ENCODE peak calls at places on chromosomes 5 and 9, in six cellular contexts. One of them, this sample, is unnamed.

GRCh38 chr5:3343211-3343610 is 252.4 kb upstream of the IRX1 start:
- DNase-seq in A549: no peak
- DNase-seq in HCT116: no peak
- DNase-seq in PC-3: no peak
- DNase-seq in CD4-positive, alpha-beta memory T cell: no peak
- DNase-seq in IMR-90: no peak
- DNase-seq in this sample: no peak

GRCh38 chr9:93686127-93686879 is 109.9 kb downstream of the PHF2 start:
- DNase-seq in A549: no peak
- DNase-seq in HCT116: no peak
- DNase-seq in PC-3: no peak
- DNase-seq in CD4-positive, alpha-beta memory T cell: no peak
- DNase-seq in IMR-90: no peak
- DNase-seq in this sample: peak

GRCh38 chr5:179209359-179210150 is 135.7 kb downstream of the ADAMTS2 start:
- DNase-seq in A549: no peak
- DNase-seq in HCT116: no peak
- DNase-seq in PC-3: peak
- DNase-seq in CD4-positive, alpha-beta memory T cell: no peak
- DNase-seq in IMR-90: peak
- DNase-seq in this sample: no peak

GRCh38 chr5:144084971-144085370 is 85.5 kb downstream of the YIPF5 start:
- DNase-seq in A549: no peak
- DNase-seq in HCT116: no peak
- DNase-seq in PC-3: no peak
- DNase-seq in CD4-positive, alpha-beta memory T cell: no peak
- DNase-seq in IMR-90: peak
- DNase-seq in this sample: no peak

GRCh38 chr5:145619806-145620205 is 215.3 kb downstream of the PRELID2 start:
- DNase-seq in A549: no peak
- DNase-seq in HCT116: no peak
- DNase-seq in PC-3: no peak
- DNase-seq in CD4-positive, alpha-beta memory T cell: no peak
- DNase-seq in IMR-90: peak
- DNase-seq in this sample: no peak

GRCh38 chr5:66142417-66142816 is 1.7 kb upstream of the SREK1 start:
- DNase-seq in A549: no peak
- DNase-seq in HCT116: no peak
- DNase-seq in PC-3: no peak
- DNase-seq in CD4-positive, alpha-beta memory T cell: no peak
- DNase-seq in IMR-90: no peak
- DNase-seq in this sample: no peak

GRCh38 chr9:109907400-109907799 is 127.4 kb downstream of the PALM2AKAP2 start:
- DNase-seq in A549: no peak
- DNase-seq in HCT116: no peak
- DNase-seq in PC-3: no peak
- DNase-seq in CD4-positive, alpha-beta memory T cell: no peak
- DNase-seq in IMR-90: no peak
- DNase-seq in this sample: no peak

GRCh38 chr5:73370620-73371583 is 77.7 kb downstream of the FOXD1 start:
- DNase-seq in A549: peak
- DNase-seq in HCT116: peak
- DNase-seq in PC-3: peak
- DNase-seq in CD4-positive, alpha-beta memory T cell: no peak
- DNase-seq in IMR-90: peak
- DNase-seq in this sample: no peak

GRCh38 chr5:139468421-139468931 is 2.3 kb upstream of the SMIM33 start:
- DNase-seq in A549: no peak
- DNase-seq in HCT116: no peak
- DNase-seq in PC-3: no peak
- DNase-seq in CD4-positive, alpha-beta memory T cell: no peak
- DNase-seq in IMR-90: no peak
- DNase-seq in this sample: no peak

GRCh38 chr9:11915699-11916098 is 777.5 kb upstream of the TYRP1 start:
- DNase-seq in A549: no peak
- DNase-seq in HCT116: no peak
- DNase-seq in PC-3: no peak
- DNase-seq in CD4-positive, alpha-beta memory T cell: no peak
- DNase-seq in IMR-90: no peak
- DNase-seq in this sample: no peak

GRCh38 chr5:32953694-32954093 is 242.6 kb downstream of the NPR3 start:
- DNase-seq in A549: no peak
- DNase-seq in HCT116: no peak
- DNase-seq in PC-3: no peak
- DNase-seq in CD4-positive, alpha-beta memory T cell: no peak
- DNase-seq in IMR-90: no peak
- DNase-seq in this sample: no peak

GRCh38 chr5:55608595-55608994 is 73.8 kb upstream of the PLPP1 start:
- DNase-seq in A549: no peak
- DNase-seq in HCT116: no peak
- DNase-seq in PC-3: peak
- DNase-seq in CD4-positive, alpha-beta memory T cell: no peak
- DNase-seq in IMR-90: no peak
- DNase-seq in this sample: no peak

GRCh38 chr5:138544171-138545134 is 1.4 kb upstream of the ETF1 start:
- DNase-seq in A549: no peak
- DNase-seq in HCT116: no peak
- DNase-seq in PC-3: peak
- DNase-seq in CD4-positive, alpha-beta memory T cell: no peak
- DNase-seq in IMR-90: peak
- DNase-seq in this sample: peak

GRCh38 chr9:90107021-90107771 is 502.4 kb downstream of the GADD45G start:
- DNase-seq in A549: peak
- DNase-seq in HCT116: no peak
- DNase-seq in PC-3: peak
- DNase-seq in CD4-positive, alpha-beta memory T cell: no peak
- DNase-seq in IMR-90: no peak
- DNase-seq in this sample: peak

GRCh38 chr9:93655621-93656425 is 79.4 kb downstream of the PHF2 start:
- DNase-seq in A549: no peak
- DNase-seq in HCT116: no peak
- DNase-seq in PC-3: no peak
- DNase-seq in CD4-positive, alpha-beta memory T cell: no peak
- DNase-seq in IMR-90: no peak
- DNase-seq in this sample: no peak

GRCh38 chr5:171990713-171991015 is 15.8 kb downstream of the FBXW11 start:
- DNase-seq in A549: no peak
- DNase-seq in HCT116: no peak
- DNase-seq in PC-3: peak
- DNase-seq in CD4-positive, alpha-beta memory T cell: no peak
- DNase-seq in IMR-90: no peak
- DNase-seq in this sample: no peak

GRCh38 chr5:141641634-141642278 is 5.0 kb downstream of the RELL2 start:
- DNase-seq in A549: peak
- DNase-seq in HCT116: no peak
- DNase-seq in PC-3: peak
- DNase-seq in CD4-positive, alpha-beta memory T cell: no peak
- DNase-seq in IMR-90: peak
- DNase-seq in this sample: no peak

GRCh38 chr9:36772449-36773370 is 200.0 kb downstream of the MELK start:
- DNase-seq in A549: no peak
- DNase-seq in HCT116: no peak
- DNase-seq in PC-3: peak
- DNase-seq in CD4-positive, alpha-beta memory T cell: no peak
- DNase-seq in IMR-90: peak
- DNase-seq in this sample: no peak

GRCh38 chr5:146041180-146041789 is 64.1 kb downstream of the PLAC8L1 start:
- DNase-seq in A549: no peak
- DNase-seq in HCT116: no peak
- DNase-seq in PC-3: peak
- DNase-seq in CD4-positive, alpha-beta memory T cell: no peak
- DNase-seq in IMR-90: no peak
- DNase-seq in this sample: no peak

GRCh38 chr5:43691893-43692292 is 88.9 kb downstream of the NNT start:
- DNase-seq in A549: no peak
- DNase-seq in HCT116: no peak
- DNase-seq in PC-3: no peak
- DNase-seq in CD4-positive, alpha-beta memory T cell: no peak
- DNase-seq in IMR-90: no peak
- DNase-seq in this sample: no peak

GRCh38 chr9:35945341-35946018 is 12.5 kb downstream of the OR2S2 start:
- DNase-seq in A549: peak
- DNase-seq in HCT116: peak
- DNase-seq in PC-3: peak
- DNase-seq in CD4-positive, alpha-beta memory T cell: peak
- DNase-seq in IMR-90: peak
- DNase-seq in this sample: peak

GRCh38 chr5:1547236-1547635 is 23.5 kb upstream of the LPCAT1 start:
- DNase-seq in A549: no peak
- DNase-seq in HCT116: no peak
- DNase-seq in PC-3: no peak
- DNase-seq in CD4-positive, alpha-beta memory T cell: no peak
- DNase-seq in IMR-90: no peak
- DNase-seq in this sample: no peak

GRCh38 chr9:124869986-124870560 is 8.1 kb downstream of the ARPC5L start:
- DNase-seq in A549: no peak
- DNase-seq in HCT116: no peak
- DNase-seq in PC-3: peak
- DNase-seq in CD4-positive, alpha-beta memory T cell: peak
- DNase-seq in IMR-90: peak
- DNase-seq in this sample: no peak

GRCh38 chr9:81380504-81380903 is 308.8 kb downstream of the TLE1 start:
- DNase-seq in A549: no peak
- DNase-seq in HCT116: no peak
- DNase-seq in PC-3: no peak
- DNase-seq in CD4-positive, alpha-beta memory T cell: no peak
- DNase-seq in IMR-90: no peak
- DNase-seq in this sample: no peak

GRCh38 chr5:81544351-81545001 is 150.5 kb upstream of the ACOT12 start:
- DNase-seq in A549: no peak
- DNase-seq in HCT116: no peak
- DNase-seq in PC-3: peak
- DNase-seq in CD4-positive, alpha-beta memory T cell: no peak
- DNase-seq in IMR-90: peak
- DNase-seq in this sample: no peak

GRCh38 chr5:28156981-28157380 is 1118.6 kb upstream of the CDH9 start:
- DNase-seq in A549: no peak
- DNase-seq in HCT116: no peak
- DNase-seq in PC-3: peak
- DNase-seq in CD4-positive, alpha-beta memory T cell: no peak
- DNase-seq in IMR-90: no peak
- DNase-seq in this sample: no peak

GRCh38 chr5:95841914-95842812 is 19.6 kb upstream of the GLRX start:
- DNase-seq in A549: no peak
- DNase-seq in HCT116: no peak
- DNase-seq in PC-3: no peak
- DNase-seq in CD4-positive, alpha-beta memory T cell: no peak
- DNase-seq in IMR-90: peak
- DNase-seq in this sample: no peak

GRCh38 chr9:129022037-129022436 is 6.1 kb downstream of the SH3GLB2 start:
- DNase-seq in A549: no peak
- DNase-seq in HCT116: no peak
- DNase-seq in PC-3: no peak
- DNase-seq in CD4-positive, alpha-beta memory T cell: no peak
- DNase-seq in IMR-90: no peak
- DNase-seq in this sample: no peak
- H3K27ac ChIP-seq in A549: no peak
- H3K27ac ChIP-seq in HCT116: no peak
- H3K27ac ChIP-seq in PC-3: no peak
- H3K27ac ChIP-seq in CD4-positive, alpha-beta memory T cell: no peak
- H3K27ac ChIP-seq in IMR-90: no peak
- H3K27ac ChIP-seq in this sample: no peak

DNA sequence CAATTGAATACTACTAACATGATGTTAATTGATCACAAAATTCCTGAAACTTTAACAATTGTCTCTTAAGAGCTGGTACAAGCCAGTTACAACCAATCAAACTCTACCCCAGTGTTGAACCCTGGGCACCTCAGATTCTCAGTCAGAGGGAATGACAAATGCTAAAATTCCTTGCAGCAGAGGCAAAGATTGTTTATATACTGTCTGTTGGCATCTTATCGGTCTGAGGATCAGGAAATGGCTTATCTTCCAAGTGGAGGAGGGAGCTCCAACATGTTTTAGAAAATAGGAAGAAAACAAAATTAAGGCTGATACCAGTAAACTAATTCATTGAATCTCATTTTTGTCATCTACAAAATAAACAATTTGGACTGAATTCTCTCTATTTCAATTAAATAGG is 527.8 kb upstream of the ZNF608 start:
- DNase-seq in A549: no peak
- DNase-seq in HCT116: no peak
- DNase-seq in PC-3: no peak
- DNase-seq in CD4-positive, alpha-beta memory T cell: no peak
- DNase-seq in IMR-90: no peak
- DNase-seq in this sample: no peak
- H3K27ac ChIP-seq in A549: no peak
- H3K27ac ChIP-seq in HCT116: no peak
- H3K27ac ChIP-seq in PC-3: no peak
- H3K27ac ChIP-seq in CD4-positive, alpha-beta memory T cell: no peak
- H3K27ac ChIP-seq in IMR-90: no peak
- H3K27ac ChIP-seq in this sample: no peak

GRCh38 chr5:91098581-91098980 is 284.5 kb downstream of the ARRDC3 start:
- DNase-seq in A549: no peak
- DNase-seq in HCT116: no peak
- DNase-seq in PC-3: no peak
- DNase-seq in CD4-positive, alpha-beta memory T cell: no peak
- DNase-seq in IMR-90: no peak
- DNase-seq in this sample: no peak

GRCh38 chr5:91101777-91102379 is 281.2 kb downstream of the ARRDC3 start:
- DNase-seq in A549: peak
- DNase-seq in HCT116: peak
- DNase-seq in PC-3: peak
- DNase-seq in CD4-positive, alpha-beta memory T cell: peak
- DNase-seq in IMR-90: peak
- DNase-seq in this sample: peak

GRCh38 chr5:91109634-91110033 is 273.5 kb downstream of the ARRDC3 start:
- DNase-seq in A549: no peak
- DNase-seq in HCT116: no peak
- DNase-seq in PC-3: no peak
- DNase-seq in CD4-positive, alpha-beta memory T cell: no peak
- DNase-seq in IMR-90: no peak
- DNase-seq in this sample: no peak

GRCh38 chr5:91103353-91104061 is 279.6 kb downstream of the ARRDC3 start:
- DNase-seq in A549: no peak
- DNase-seq in HCT116: no peak
- DNase-seq in PC-3: no peak
- DNase-seq in CD4-positive, alpha-beta memory T cell: no peak
- DNase-seq in IMR-90: peak
- DNase-seq in this sample: no peak

DNA sequence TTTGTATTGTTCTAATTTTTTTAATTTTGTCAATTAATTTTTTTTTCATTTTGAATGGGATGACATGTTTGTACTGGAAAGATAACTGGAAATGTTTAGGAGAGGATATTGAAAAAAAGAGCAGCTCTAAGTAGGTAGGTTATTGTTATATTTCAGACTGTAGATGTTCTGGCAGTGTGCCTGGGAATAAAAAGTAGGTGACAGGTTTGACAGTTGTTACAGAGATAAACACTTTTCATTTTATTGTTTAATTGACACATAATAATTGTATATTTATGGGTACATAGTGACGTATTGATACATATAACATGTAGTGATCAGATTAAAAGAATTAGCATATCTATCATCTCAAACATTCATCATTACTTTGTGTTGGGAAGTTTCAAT is 279.1 kb downstream of the ARRDC3 start:
- DNase-seq in A549: no peak
- DNase-seq in HCT116: no peak
- DNase-seq in PC-3: no peak
- DNase-seq in CD4-positive, alpha-beta memory T cell: no peak
- DNase-seq in IMR-90: no peak
- DNase-seq in this sample: no peak
- H3K27ac ChIP-seq in A549: peak
- H3K27ac ChIP-seq in HCT116: no peak
- H3K27ac ChIP-seq in PC-3: no peak
- H3K27ac ChIP-seq in CD4-positive, alpha-beta memory T cell: no peak
- H3K27ac ChIP-seq in IMR-90: no peak
- H3K27ac ChIP-seq in this sample: no peak

GRCh38 chr5:76455531-76456132 is 52.5 kb downstream of the IQGAP2 start:
- DNase-seq in A549: no peak
- DNase-seq in HCT116: no peak
- DNase-seq in PC-3: no peak
- DNase-seq in CD4-positive, alpha-beta memory T cell: no peak
- DNase-seq in IMR-90: no peak
- DNase-seq in this sample: no peak
- H3K27ac ChIP-seq in A549: no peak
- H3K27ac ChIP-seq in HCT116: no peak
- H3K27ac ChIP-seq in PC-3: no peak
- H3K27ac ChIP-seq in CD4-positive, alpha-beta memory T cell: no peak
- H3K27ac ChIP-seq in IMR-90: no peak
- H3K27ac ChIP-seq in this sample: no peak